ENCODE peak calls at places on chromosomes 11 and 22, in nine cellular contexts. One of them, this sample, is unnamed.
A peak's percentile ranks its signal among the peaks of the same experiment; 100 is the strongest.

GRCh38 chr22:40211481-40212052 is 33.8 kb downstream of the TNRC6B start:
- DNase-seq in stomach: no peak
- DNase-seq in SK-N-SH: no peak
- DNase-seq in transverse colon: no peak
- DNase-seq in A549: no peak
- DNase-seq in K562: no peak
- DNase-seq in tibial nerve: no peak
- DNase-seq in ovary: no peak
- DNase-seq in sigmoid colon: no peak
- DNase-seq in this sample: peak; percentile 35

GRCh38 chr11:88338223-88338661 is 706 bp upstream of the CTSC start:
- DNase-seq in stomach: peak; percentile 41
- DNase-seq in SK-N-SH: peak; percentile 35
- DNase-seq in transverse colon: peak; percentile 60
- DNase-seq in A549: peak; percentile 43
- DNase-seq in K562: peak; percentile 54
- DNase-seq in tibial nerve: peak; percentile 31
- DNase-seq in ovary: peak; percentile 45
- DNase-seq in sigmoid colon: peak; percentile 77
- DNase-seq in this sample: peak; percentile 65

GRCh38 chr22:20905415-20906386 is 11.5 kb upstream of the CRKL start:
- DNase-seq in stomach: no peak
- DNase-seq in SK-N-SH: no peak
- DNase-seq in transverse colon: no peak
- DNase-seq in A549: no peak
- DNase-seq in K562: peak; percentile 43
- DNase-seq in tibial nerve: no peak
- DNase-seq in ovary: no peak
- DNase-seq in sigmoid colon: no peak
- DNase-seq in this sample: no peak

GRCh38 chr22:47535681-47536080 is 773.2 kb downstream of the TBC1D22A start:
- DNase-seq in stomach: no peak
- DNase-seq in SK-N-SH: no peak
- DNase-seq in transverse colon: no peak
- DNase-seq in A549: no peak
- DNase-seq in K562: no peak
- DNase-seq in tibial nerve: no peak
- DNase-seq in ovary: no peak
- DNase-seq in sigmoid colon: no peak
- DNase-seq in this sample: no peak

GRCh38 chr11:61004037-61004641 is 32.7 kb downstream of the CD6 start:
- DNase-seq in stomach: no peak
- DNase-seq in SK-N-SH: no peak
- DNase-seq in transverse colon: no peak
- DNase-seq in A549: no peak
- DNase-seq in K562: no peak
- DNase-seq in tibial nerve: no peak
- DNase-seq in ovary: peak; percentile 81
- DNase-seq in sigmoid colon: no peak
- DNase-seq in this sample: no peak

GRCh38 chr11:2686360-2687222 is 13.2 kb downstream of the KCNQ1OT1 start:
- DNase-seq in stomach: no peak
- DNase-seq in SK-N-SH: no peak
- DNase-seq in transverse colon: no peak
- DNase-seq in A549: no peak
- DNase-seq in K562: no peak
- DNase-seq in tibial nerve: no peak
- DNase-seq in ovary: peak; percentile 16
- DNase-seq in sigmoid colon: peak; percentile 60
- DNase-seq in this sample: peak; percentile 65

GRCh38 chr22:46415816-46416536 is 80.5 kb downstream of the TRMU start:
- DNase-seq in stomach: no peak
- DNase-seq in SK-N-SH: no peak
- DNase-seq in transverse colon: no peak
- DNase-seq in A549: no peak
- DNase-seq in K562: no peak
- DNase-seq in tibial nerve: no peak
- DNase-seq in ovary: no peak
- DNase-seq in sigmoid colon: no peak
- DNase-seq in this sample: no peak

GRCh38 chr11:117458275-117459120 is 130.8 kb downstream of the CEP164 start:
- DNase-seq in stomach: no peak
- DNase-seq in SK-N-SH: no peak
- DNase-seq in transverse colon: no peak
- DNase-seq in A549: no peak
- DNase-seq in K562: no peak
- DNase-seq in tibial nerve: no peak
- DNase-seq in ovary: no peak
- DNase-seq in sigmoid colon: no peak
- DNase-seq in this sample: peak; percentile 65

GRCh38 chr22:46539169-46539568 is 1.7 kb upstream of the CELSR1 start:
- DNase-seq in stomach: no peak
- DNase-seq in SK-N-SH: no peak
- DNase-seq in transverse colon: no peak
- DNase-seq in A549: no peak
- DNase-seq in K562: no peak
- DNase-seq in tibial nerve: no peak
- DNase-seq in ovary: no peak
- DNase-seq in sigmoid colon: no peak
- DNase-seq in this sample: no peak

GRCh38 chr22:20080445-20080775 is 369 bp downstream of the DGCR8 start:
- DNase-seq in stomach: peak; percentile 62
- DNase-seq in SK-N-SH: peak; percentile 90
- DNase-seq in transverse colon: peak; percentile 71
- DNase-seq in A549: peak; percentile 36
- DNase-seq in K562: peak; percentile 98
- DNase-seq in tibial nerve: peak; percentile 17
- DNase-seq in ovary: peak; percentile 66
- DNase-seq in sigmoid colon: peak; percentile 84
- DNase-seq in this sample: no peak

GRCh38 chr22:17266261-17266971 is 47.2 kb upstream of the ADA2 start:
- DNase-seq in stomach: no peak
- DNase-seq in SK-N-SH: no peak
- DNase-seq in transverse colon: peak; percentile 76
- DNase-seq in A549: no peak
- DNase-seq in K562: no peak
- DNase-seq in tibial nerve: no peak
- DNase-seq in ovary: no peak
- DNase-seq in sigmoid colon: no peak
- DNase-seq in this sample: no peak

GRCh38 chr11:82775736-82776346 is 42.2 kb upstream of the FAM181B start:
- DNase-seq in stomach: no peak
- DNase-seq in SK-N-SH: peak; percentile 32
- DNase-seq in transverse colon: peak; percentile 40
- DNase-seq in A549: peak; percentile 42
- DNase-seq in K562: peak; percentile 62
- DNase-seq in tibial nerve: peak; percentile 9
- DNase-seq in ovary: no peak
- DNase-seq in sigmoid colon: no peak
- DNase-seq in this sample: no peak

GRCh38 chr11:16239130-16240105 is 116.9 kb downstream of the SOX6 start:
- DNase-seq in stomach: no peak
- DNase-seq in SK-N-SH: no peak
- DNase-seq in transverse colon: no peak
- DNase-seq in A549: no peak
- DNase-seq in K562: no peak
- DNase-seq in tibial nerve: no peak
- DNase-seq in ovary: no peak
- DNase-seq in sigmoid colon: no peak
- DNase-seq in this sample: no peak

GRCh38 chr22:45577746-45578523 is 75.3 kb downstream of the FBLN1 start:
- DNase-seq in stomach: peak; percentile 84
- DNase-seq in SK-N-SH: peak; percentile 85
- DNase-seq in transverse colon: peak; percentile 83
- DNase-seq in A549: peak; percentile 52
- DNase-seq in K562: peak; percentile 59
- DNase-seq in tibial nerve: peak; percentile 78
- DNase-seq in ovary: peak; percentile 86
- DNase-seq in sigmoid colon: peak; percentile 89
- DNase-seq in this sample: peak; percentile 91

GRCh38 chr22:37130031-37130430 is 19.7 kb downstream of the IL2RB start:
- DNase-seq in stomach: no peak
- DNase-seq in SK-N-SH: no peak
- DNase-seq in transverse colon: no peak
- DNase-seq in A549: no peak
- DNase-seq in K562: no peak
- DNase-seq in tibial nerve: no peak
- DNase-seq in ovary: no peak
- DNase-seq in sigmoid colon: no peak
- DNase-seq in this sample: no peak

GRCh38 chr22:41526802-41527799 is 17.2 kb downstream of the POLR3H start:
- DNase-seq in stomach: peak; percentile 65
- DNase-seq in SK-N-SH: peak; percentile 64
- DNase-seq in transverse colon: peak; percentile 55
- DNase-seq in A549: peak; percentile 66
- DNase-seq in K562: peak; percentile 74
- DNase-seq in tibial nerve: no peak
- DNase-seq in ovary: peak; percentile 64
- DNase-seq in sigmoid colon: peak; percentile 84
- DNase-seq in this sample: peak; percentile 79
- TF ChIP-seq EP300 in stomach: no peak
- TF ChIP-seq EP300 in SK-N-SH: no peak
- TF ChIP-seq EP300 in transverse colon: no peak
- TF ChIP-seq EP300 in A549: no peak
- TF ChIP-seq EP300 in K562: no peak
- TF ChIP-seq EP300 in tibial nerve: no peak
- TF ChIP-seq EP300 in ovary: no peak
- TF ChIP-seq EP300 in sigmoid colon: no peak
- TF ChIP-seq EP300 in this sample: no peak

GRCh38 chr11:27467181-27467913 is 5.2 kb downstream of the LGR4 start:
- DNase-seq in stomach: no peak
- DNase-seq in SK-N-SH: no peak
- DNase-seq in transverse colon: no peak
- DNase-seq in A549: no peak
- DNase-seq in K562: no peak
- DNase-seq in tibial nerve: no peak
- DNase-seq in ovary: no peak
- DNase-seq in sigmoid colon: no peak
- DNase-seq in this sample: no peak
- H3K4me1 ChIP-seq in stomach: peaks cover 26% of the 10 kb centered on the region
- H3K4me1 ChIP-seq in SK-N-SH: peaks cover 63% of the 10 kb centered on the region
- H3K4me1 ChIP-seq in transverse colon: peaks cover 49% of the 10 kb centered on the region
- H3K4me1 ChIP-seq in A549: peaks cover 63% of the 10 kb centered on the region
- H3K4me1 ChIP-seq in K562: peaks cover 20% of the 10 kb centered on the region
- H3K4me1 ChIP-seq in tibial nerve: peaks cover 26% of the 10 kb centered on the region
- H3K4me1 ChIP-seq in ovary: peaks cover 9% of the 10 kb centered on the region
- H3K4me1 ChIP-seq in sigmoid colon: peaks cover 61% of the 10 kb centered on the region
- H3K4me1 ChIP-seq in this sample: peaks cover 80% of the 10 kb centered on the region

DNA sequence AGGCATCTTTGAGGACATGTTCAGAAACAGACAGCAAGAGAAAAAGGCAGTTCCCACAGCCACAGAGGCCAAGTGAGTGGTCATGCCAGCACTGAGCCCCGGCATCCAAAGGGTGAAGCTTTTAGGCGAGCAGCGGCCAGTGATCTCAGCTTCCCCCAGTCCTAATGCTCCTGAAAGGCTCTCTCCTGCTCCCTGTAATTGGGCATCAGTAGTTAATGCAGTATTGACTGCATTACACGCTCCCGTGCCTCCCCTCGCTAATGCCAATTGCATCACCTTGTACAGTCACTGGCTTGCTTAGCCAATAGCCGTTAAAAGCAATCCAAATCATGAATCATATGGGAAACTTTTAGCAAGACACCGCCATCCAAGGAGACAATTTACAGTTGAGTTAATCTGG is 4.9 kb downstream of the LMO1 start:
- DNase-seq in stomach: peak; percentile 7
- DNase-seq in SK-N-SH: no peak
- DNase-seq in transverse colon: no peak
- DNase-seq in A549: no peak
- DNase-seq in K562: no peak
- DNase-seq in tibial nerve: no peak
- DNase-seq in ovary: no peak
- DNase-seq in sigmoid colon: peak; percentile 38
- DNase-seq in this sample: peak; percentile 58
- TF ChIP-seq EP300 in stomach: no peak
- TF ChIP-seq EP300 in SK-N-SH: no peak
- TF ChIP-seq EP300 in transverse colon: no peak
- TF ChIP-seq EP300 in A549: no peak
- TF ChIP-seq EP300 in K562: no peak
- TF ChIP-seq EP300 in tibial nerve: no peak
- TF ChIP-seq EP300 in ovary: no peak
- TF ChIP-seq EP300 in sigmoid colon: no peak
- TF ChIP-seq EP300 in this sample: no peak

GRCh38 chr11:844693-845644 is 2.3 kb downstream of the TSPAN4 start:
- DNase-seq in stomach: peak; percentile 77
- DNase-seq in SK-N-SH: peak; percentile 82
- DNase-seq in transverse colon: peak; percentile 79
- DNase-seq in A549: peak; percentile 83
- DNase-seq in K562: peak; percentile 71
- DNase-seq in tibial nerve: peak; percentile 97
- DNase-seq in ovary: peak; percentile 96
- DNase-seq in sigmoid colon: peak; percentile 99
- DNase-seq in this sample: peak; percentile 96

GRCh38 chr11:845872-846271 is 3.2 kb downstream of the TSPAN4 start:
- DNase-seq in stomach: no peak
- DNase-seq in SK-N-SH: no peak
- DNase-seq in transverse colon: no peak
- DNase-seq in A549: no peak
- DNase-seq in K562: no peak
- DNase-seq in tibial nerve: no peak
- DNase-seq in ovary: no peak
- DNase-seq in sigmoid colon: no peak
- DNase-seq in this sample: no peak

GRCh38 chr11:847876-848275 is 5.2 kb downstream of the TSPAN4 start:
- DNase-seq in stomach: no peak
- DNase-seq in SK-N-SH: no peak
- DNase-seq in transverse colon: no peak
- DNase-seq in A549: no peak
- DNase-seq in K562: no peak
- DNase-seq in tibial nerve: no peak
- DNase-seq in ovary: no peak
- DNase-seq in sigmoid colon: no peak
- DNase-seq in this sample: no peak

GRCh38 chr11:848380-848931 is 5.8 kb downstream of the TSPAN4 start:
- DNase-seq in stomach: peak; percentile 60
- DNase-seq in SK-N-SH: peak; percentile 89
- DNase-seq in transverse colon: peak; percentile 61
- DNase-seq in A549: peak; percentile 72
- DNase-seq in K562: peak; percentile 71
- DNase-seq in tibial nerve: no peak
- DNase-seq in ovary: no peak
- DNase-seq in sigmoid colon: no peak
- DNase-seq in this sample: no peak

DNA sequence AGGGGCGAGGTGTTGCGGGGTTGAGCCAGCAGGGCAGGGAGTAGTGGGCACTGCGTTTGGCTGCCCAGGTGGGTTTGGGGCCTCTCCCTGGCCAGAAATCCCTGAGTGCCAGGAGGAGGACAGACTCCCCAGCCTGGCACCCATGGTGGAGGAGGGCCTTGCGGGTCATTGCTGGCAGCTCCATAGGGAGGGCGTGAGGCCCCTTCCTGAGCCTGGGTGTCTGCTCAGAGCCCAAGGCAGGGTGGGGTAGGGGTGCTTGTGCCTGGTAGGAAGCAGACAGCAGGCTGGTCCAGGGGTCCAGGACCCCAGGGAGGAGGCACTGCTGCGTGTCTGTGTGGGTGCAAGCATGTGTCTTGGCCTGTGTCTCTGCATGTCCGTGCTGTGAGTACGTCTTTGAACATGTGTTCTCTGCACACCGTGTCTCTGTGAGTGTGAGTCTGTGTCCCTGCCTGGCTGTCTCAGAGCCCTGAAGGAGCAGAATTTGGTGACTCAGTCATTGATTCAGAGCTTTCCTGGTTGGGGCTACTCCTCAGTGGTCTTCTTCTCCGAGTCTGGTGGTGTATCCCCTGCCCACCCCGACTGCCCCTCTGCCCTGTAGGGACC is 3.9 kb downstream of the TSPAN4 start:
- DNase-seq in stomach: no peak
- DNase-seq in SK-N-SH: no peak
- DNase-seq in transverse colon: no peak
- DNase-seq in A549: no peak
- DNase-seq in K562: no peak
- DNase-seq in tibial nerve: no peak
- DNase-seq in ovary: no peak
- DNase-seq in sigmoid colon: no peak
- DNase-seq in this sample: no peak
- H3K4me1 ChIP-seq in stomach: peaks cover 55% of the 10 kb centered on the region
- H3K4me1 ChIP-seq in SK-N-SH: peaks cover 32% of the 10 kb centered on the region
- H3K4me1 ChIP-seq in transverse colon: peaks cover 37% of the 10 kb centered on the region
- H3K4me1 ChIP-seq in A549: peaks cover 59% of the 10 kb centered on the region
- H3K4me1 ChIP-seq in K562: peaks cover 18% of the 10 kb centered on the region
- H3K4me1 ChIP-seq in tibial nerve: peaks cover 42% of the 10 kb centered on the region
- H3K4me1 ChIP-seq in ovary: peaks cover 31% of the 10 kb centered on the region
- H3K4me1 ChIP-seq in sigmoid colon: peaks cover 61% of the 10 kb centered on the region
- H3K4me1 ChIP-seq in this sample: peaks cover 86% of the 10 kb centered on the region